ENCODE peak calls at places on chromosomes 7 and 10, in seven cellular contexts. W is glutamatergic neuron, Q is Peyer's patch, K is esophagus squamous epithelium, M is Calu3, V is GM23338, F is A549. B is an unnamed sample.

GRCh38 chr10:13439771-13440708 is 88.8 kb downstream of the BEND7 start:
- DNase-seq in W (peak), Q (peak), K (no peak), M (peak), V (peak), F (peak), B (peak)

GRCh38 chr7:113320419-113320818 is 202.1 kb upstream of the SMIM30 start:
- DNase-seq in W (no peak), Q (peak), K (no peak), M (no peak), V (no peak), F (no peak), B (no peak)

GRCh38 chr10:30422981-30423654 is 10.9 kb upstream of the MAP3K8 start:
- DNase-seq in W (no peak), Q (no peak), K (no peak), M (peak), V (peak), F (peak), B (peak)

GRCh38 chr7:101866328-101866727 is 48.9 kb downstream of the CUX1 start:
- DNase-seq in W (no peak), Q (no peak), K (no peak), M (no peak), V (no peak), F (no peak), B (no peak)

GRCh38 chr10:79162022-79162421 is 93.3 kb downstream of the ZMIZ1 start:
- DNase-seq in W (no peak), Q (no peak), K (no peak), M (no peak), V (no peak), F (no peak), B (no peak)

GRCh38 chr7:135459076-135459475 is 50.8 kb downstream of the CNOT4 start:
- DNase-seq in W (no peak), Q (no peak), K (no peak), M (no peak), V (no peak), F (no peak), B (peak)

GRCh38 chr7:101308245-101309085 is 13.1 kb downstream of the IFT22 start:
- DNase-seq in W (peak), Q (peak), K (no peak), M (peak), V (peak), F (peak), B (peak)

GRCh38 chr10:126405239-126405785 is 17.0 kb upstream of the ADAM12 start:
- DNase-seq in W (no peak), Q (no peak), K (no peak), M (no peak), V (no peak), F (no peak), B (no peak)

GRCh38 chr10:12875100-12875499 is 126.4 kb downstream of the CCDC3 start:
- DNase-seq in W (no peak), Q (no peak), K (no peak), M (no peak), V (no peak), F (no peak), B (no peak)

GRCh38 chr7:69814421-69814962 is 216.2 kb downstream of the AUTS2 start:
- DNase-seq in W (no peak), Q (no peak), K (no peak), M (no peak), V (peak), F (no peak), B (peak)

GRCh38 chr10:5959581-5960069 is 17.7 kb downstream of the IL15RA start:
- DNase-seq in W (no peak), Q (no peak), K (no peak), M (no peak), V (no peak), F (no peak), B (no peak)

GRCh38 chr7:51029586-51030230 is 247.0 kb upstream of the GRB10 start:
- DNase-seq in W (no peak), Q (no peak), K (no peak), M (no peak), V (no peak), F (no peak), B (no peak)

GRCh38 chr7:3725145-3725544 is 424.1 kb downstream of the SDK1 start:
- DNase-seq in W (no peak), Q (no peak), K (no peak), M (no peak), V (no peak), F (no peak), B (no peak)

GRCh38 chr7:8389898-8390642 is 43.3 kb upstream of the NXPH1 start:
- DNase-seq in W (peak), Q (no peak), K (no peak), M (no peak), V (peak), F (peak), B (peak)

DNA sequence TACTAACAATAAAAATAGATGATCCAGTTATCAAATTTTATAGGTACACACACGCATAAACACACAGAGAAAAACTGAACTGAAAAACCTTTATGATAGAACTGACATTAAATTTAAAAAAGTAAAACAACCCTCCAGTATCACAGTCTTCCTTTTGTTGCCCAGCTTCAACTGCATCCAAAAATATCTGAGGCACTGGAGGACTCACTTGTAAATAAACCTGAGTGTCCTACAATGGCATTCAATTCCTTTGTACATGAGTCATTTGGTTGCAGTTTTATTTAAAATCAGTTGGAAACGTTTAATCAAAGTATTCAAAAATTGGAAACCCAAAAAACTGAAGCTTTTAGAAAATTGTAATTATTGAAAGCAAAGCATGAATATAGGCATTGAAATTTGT is 265.2 kb upstream of the CSTF2T start:
- DNase-seq in W (no peak), Q (no peak), K (no peak), M (no peak), V (no peak), F (no peak), B (no peak)
- TF ChIP-seq CTCF in W (no peak), Q (no peak), K (no peak), M (no peak), V (no peak), F (no peak), B (no peak)

DNA sequence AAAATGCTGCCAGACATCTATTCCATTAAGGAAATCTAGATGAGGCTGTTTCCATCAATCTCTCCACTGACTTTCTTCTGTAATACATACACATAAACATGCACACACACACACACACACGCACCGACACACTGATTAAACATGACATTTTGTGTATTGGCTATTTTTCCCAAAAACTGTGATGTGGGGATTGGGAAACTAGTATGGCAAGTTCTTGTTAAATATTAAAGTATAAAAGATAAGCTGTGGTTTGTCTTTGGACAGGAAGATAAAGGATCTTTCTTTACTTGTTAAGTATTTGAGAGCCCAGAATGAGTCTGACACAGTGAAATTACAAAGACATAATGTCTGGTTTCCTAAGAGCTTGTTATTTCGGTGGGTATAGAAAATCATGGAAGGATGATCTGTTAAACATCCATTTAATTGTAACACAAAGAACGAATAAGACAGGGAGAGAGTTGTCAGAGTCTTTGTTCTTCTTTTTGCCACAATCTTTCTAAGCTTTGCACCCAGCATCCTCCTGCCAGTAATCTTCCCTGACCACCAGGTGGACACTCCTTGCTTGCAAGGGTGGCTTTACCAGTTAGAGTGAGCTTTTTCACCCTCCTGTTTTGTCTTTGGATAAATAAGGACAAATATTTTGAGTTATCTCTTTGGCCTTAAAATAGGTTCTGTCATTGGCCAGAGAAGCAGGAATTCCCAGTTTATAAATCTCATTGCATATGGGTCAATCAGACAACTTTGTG is 177.2 kb upstream of the TMEM72 start:
- DNase-seq in W (no peak), Q (no peak), K (no peak), M (peak), V (peak), F (peak), B (peak)
- TF ChIP-seq CTCF in W (peak), Q (peak), K (no peak), M (peak), V (peak), F (no peak), B (peak)

DNA sequence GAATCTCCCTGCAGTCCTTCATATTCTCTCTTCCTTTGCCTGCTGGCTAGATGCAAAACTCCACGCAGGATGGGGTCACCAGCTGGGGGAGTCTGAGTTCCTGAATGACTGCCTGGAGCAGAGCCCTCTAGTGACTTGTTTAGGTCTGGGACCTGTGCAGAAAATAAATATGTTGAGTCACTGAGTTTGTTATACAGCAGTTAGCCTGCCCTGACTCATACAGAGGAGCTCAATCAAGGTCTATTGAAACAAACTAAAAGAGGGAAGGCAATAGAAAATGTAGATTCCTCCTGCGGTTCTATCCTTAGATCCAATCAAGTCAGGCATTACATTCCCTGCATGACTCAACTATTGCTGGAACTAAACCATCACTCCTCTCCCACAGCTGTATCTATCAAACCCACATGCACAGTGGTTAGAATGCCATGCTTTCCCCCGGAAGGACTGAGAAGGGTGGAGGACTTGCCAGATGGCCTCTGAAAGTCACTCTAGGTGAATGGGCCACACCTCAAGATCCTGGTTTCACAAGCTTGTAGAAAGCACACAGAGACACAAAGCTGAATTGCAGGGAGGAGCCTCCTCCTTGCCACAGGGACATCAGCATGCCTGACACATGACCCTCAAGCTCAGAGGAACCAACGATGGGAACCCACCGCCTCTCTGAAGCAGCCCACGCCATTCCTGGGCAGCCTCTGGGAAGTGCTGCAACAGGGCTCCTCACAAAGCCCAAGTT is 73.9 kb downstream of the SH3PXD2A start:
- DNase-seq in W (no peak), Q (no peak), K (no peak), M (no peak), V (peak), F (peak), B (peak)
- TF ChIP-seq CTCF in W (no peak), Q (peak), K (no peak), M (no peak), V (peak), F (peak), B (peak)

GRCh38 chr7:142120474-142121000 is 9.0 kb downstream of the MGAM2 start:
- DNase-seq in W (no peak), Q (no peak), K (no peak), M (no peak), V (no peak), F (no peak), B (no peak)
- TF ChIP-seq CTCF in W (no peak), Q (no peak), K (no peak), M (no peak), V (no peak), F (no peak), B (no peak)

GRCh38 chr10:107814865-107815487 is 650.5 kb upstream of the SORCS1 start:
- DNase-seq in W (peak), Q (no peak), K (no peak), M (peak), V (peak), F (peak), B (peak)
- TF ChIP-seq CTCF in W (peak), Q (peak), K (no peak), M (peak), V (peak), F (no peak), B (peak)

GRCh38 chr7:131544449-131545425 is 11.7 kb downstream of the PODXL start:
- DNase-seq in W (no peak), Q (no peak), K (no peak), M (no peak), V (peak), F (peak), B (no peak)
- TF ChIP-seq CTCF in W (no peak), Q (no peak), K (no peak), M (no peak), V (no peak), F (peak), B (no peak)

GRCh38 chr10:17290226-17290625 is 62.2 kb downstream of the VIM start:
- DNase-seq in W (no peak), Q (no peak), K (no peak), M (peak), V (peak), F (peak), B (peak)
- TF ChIP-seq CTCF in W (no peak), Q (peak), K (no peak), M (peak), V (peak), F (peak), B (peak)